ENCODE peak calls at places on chromosomes 6 and 20, in five cellular contexts. Q is CD8-positive, alpha-beta T cell; I is AG10803; D is RWPE1; N is foreskin fibroblast. S is an unnamed sample.

GRCh38 chr20:33654680-33655161 is 7.4 kb upstream of the C20orf144 start:
- DNase-seq in Q (no peak), I (no peak), D (no peak), N (no peak), S (no peak)

GRCh38 chr20:40778894-40779496 is 90.0 kb upstream of the MAFB start:
- DNase-seq in Q (no peak), I (no peak), D (no peak), N (no peak), S (no peak)

GRCh38 chr6:6221829-6222535 is 98.5 kb downstream of the F13A1 start:
- DNase-seq in Q (no peak), I (no peak), D (no peak), N (no peak), S (no peak)

GRCh38 chr20:18466574-18466893 is 296 bp downstream of the DZANK1 start:
- DNase-seq in Q (no peak), I (no peak), D (no peak), N (no peak), S (no peak)

GRCh38 chr20:17641993-17642392 is 40.0 kb downstream of the RRBP1 start:
- DNase-seq in Q (no peak), I (no peak), D (no peak), N (no peak), S (no peak)

GRCh38 chr6:147135211-147135672 is 69.0 kb upstream of the STXBP5 start:
- DNase-seq in Q (no peak), I (peak), D (peak), N (peak), S (peak)

GRCh38 chr6:105492706-105493673 is 90.1 kb upstream of the PREP start:
- DNase-seq in Q (no peak), I (no peak), D (no peak), N (peak), S (peak)

GRCh38 chr6:137370871-137371633 is 123.1 kb downstream of the OLIG3 start:
- DNase-seq in Q (no peak), I (no peak), D (no peak), N (peak), S (peak)

GRCh38 chr6:168860987-168861386 is 392.7 kb downstream of the THBS2 start:
- DNase-seq in Q (no peak), I (no peak), D (no peak), N (no peak), S (no peak)

GRCh38 chr6:64861039-64861651 is 845.9 kb downstream of the EYS start:
- DNase-seq in Q (no peak), I (no peak), D (no peak), N (no peak), S (no peak)

GRCh38 chr6:27631614-27631925 is 158.7 kb upstream of the ZNF184 start:
- DNase-seq in Q (no peak), I (no peak), D (no peak), N (no peak), S (no peak)

DNA sequence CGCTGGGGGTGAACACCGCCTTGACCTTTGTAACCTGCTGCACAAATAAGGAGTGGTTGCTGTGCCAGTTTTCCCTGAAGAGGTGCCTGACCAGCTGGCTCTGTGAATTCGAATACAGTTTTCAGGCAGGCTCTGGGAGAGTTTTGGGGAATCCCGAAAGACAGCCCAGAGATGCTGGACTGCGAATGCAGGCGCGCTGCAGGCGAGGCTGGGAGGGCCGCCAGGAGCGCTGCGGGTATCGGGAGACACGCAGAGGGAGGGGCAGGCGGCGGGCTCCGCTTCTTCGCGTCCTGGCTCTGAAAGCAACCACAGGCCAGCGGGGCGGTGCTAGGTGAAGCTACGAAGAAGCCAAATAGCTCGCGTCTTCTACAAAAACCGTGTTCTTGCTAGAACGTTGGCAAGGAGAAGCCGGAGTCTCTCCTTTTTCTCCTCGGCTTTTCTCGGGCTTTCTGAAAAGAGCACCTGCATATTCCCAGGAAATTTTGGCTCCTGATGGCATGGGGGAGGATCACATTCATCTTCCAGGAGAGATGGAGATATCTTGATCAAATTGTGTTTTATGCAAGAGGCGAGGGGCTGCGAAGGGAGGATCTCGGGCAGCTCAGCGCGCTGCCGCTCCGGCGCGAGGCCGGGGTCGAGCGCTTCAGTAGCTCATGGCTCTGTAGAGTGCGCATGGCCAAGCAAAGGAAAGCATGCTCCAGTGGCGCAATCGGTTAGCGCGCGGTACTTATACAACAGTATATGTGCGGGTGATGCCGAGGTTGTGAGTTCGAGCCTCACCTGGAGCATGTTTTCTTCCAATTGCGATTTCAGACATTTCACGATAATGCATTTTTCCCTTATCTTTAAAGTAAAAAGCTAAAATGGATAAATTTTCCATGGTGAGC is 158.1 kb upstream of the ZNF184 start:
- DNase-seq in Q (no peak), I (no peak), D (peak), N (peak), S (peak)
- TF ChIP-seq CTCF in Q (no peak), I (no peak), D (no peak), N (no peak), S (peak)

GRCh38 chr6:21527731-21528130 is 65.8 kb upstream of the SOX4 start:
- DNase-seq in Q (no peak), I (no peak), D (no peak), N (no peak), S (no peak)
- TF ChIP-seq CTCF in Q (peak), I (no peak), D (no peak), N (no peak), S (no peak)

GRCh38 chr6:159052720-159053119 is 7.9 kb upstream of the TAGAP start:
- DNase-seq in Q (no peak), I (no peak), D (no peak), N (no peak), S (no peak)
- TF ChIP-seq CTCF in Q (no peak), I (no peak), D (no peak), N (no peak), S (no peak)

DNA sequence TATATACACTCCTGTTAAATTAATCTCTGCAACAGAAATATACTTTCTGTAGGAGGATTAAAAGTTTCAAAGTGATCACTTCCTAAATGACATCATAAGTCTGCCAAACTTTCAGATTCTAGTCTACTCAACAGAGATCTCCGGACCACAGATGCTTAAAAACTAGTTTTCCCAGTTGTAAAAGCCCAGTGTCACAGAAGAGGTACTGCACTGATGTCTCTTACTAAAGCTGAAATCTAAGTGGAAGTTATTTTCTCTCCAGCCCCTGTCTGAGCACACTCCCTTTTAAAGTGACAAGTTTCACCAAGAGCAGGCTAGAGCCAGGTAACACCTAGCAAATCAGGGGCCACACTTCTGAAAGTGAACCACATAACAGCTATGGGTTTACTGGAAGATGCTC is 71.6 kb upstream of the DST start:
- DNase-seq in Q (no peak), I (no peak), D (no peak), N (no peak), S (no peak)
- TF ChIP-seq CTCF in Q (no peak), I (peak), D (no peak), N (no peak), S (no peak)

DNA sequence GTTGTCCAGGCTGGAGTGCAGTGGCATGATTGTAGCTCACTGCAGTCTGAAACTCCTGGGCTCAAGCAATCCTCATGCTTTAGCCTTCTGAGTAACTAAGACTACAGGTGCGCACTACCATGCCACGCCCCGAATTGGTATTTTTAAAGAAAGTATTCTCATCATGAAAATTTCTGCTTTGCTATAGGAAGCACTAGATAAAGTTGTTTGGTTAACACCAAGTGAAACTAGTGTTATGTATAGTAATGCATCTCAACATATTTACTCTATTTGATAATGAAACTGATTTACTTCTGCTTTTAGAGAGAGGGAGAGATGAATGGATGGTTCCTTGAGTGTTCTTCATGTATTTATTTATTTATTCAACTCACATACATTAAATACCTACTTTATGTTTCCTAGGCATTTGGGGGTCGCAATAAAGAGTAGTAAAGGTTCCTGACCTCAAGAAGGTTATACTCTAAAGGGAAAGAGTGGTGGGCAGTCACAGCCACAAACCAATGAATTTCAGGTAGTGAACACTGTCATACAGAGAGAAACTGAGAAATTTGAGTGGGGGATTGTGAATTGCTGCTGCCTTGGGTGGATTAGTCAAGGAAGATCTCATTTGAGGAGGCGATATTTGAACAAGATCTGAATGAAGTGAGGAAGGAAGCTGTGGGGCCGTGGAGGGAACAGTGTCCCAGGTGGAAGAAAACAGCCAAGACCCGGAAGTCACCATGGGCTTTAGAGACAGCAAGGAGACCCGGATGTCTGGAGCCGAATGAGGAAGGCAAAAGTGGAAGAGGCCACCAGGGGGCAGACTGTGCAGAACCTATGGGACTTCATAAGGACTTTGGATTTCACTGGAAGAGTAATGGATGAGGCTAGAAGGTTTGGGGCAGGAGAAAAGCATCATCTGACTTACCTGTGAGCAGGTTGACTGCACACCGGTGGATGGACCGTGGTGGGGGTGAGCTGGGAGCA is 185.6 kb downstream of the TSHZ2 start:
- DNase-seq in Q (no peak), I (peak), D (peak), N (peak), S (peak)
- TF ChIP-seq CTCF in Q (peak), I (peak), D (peak), N (peak), S (peak)

DNA sequence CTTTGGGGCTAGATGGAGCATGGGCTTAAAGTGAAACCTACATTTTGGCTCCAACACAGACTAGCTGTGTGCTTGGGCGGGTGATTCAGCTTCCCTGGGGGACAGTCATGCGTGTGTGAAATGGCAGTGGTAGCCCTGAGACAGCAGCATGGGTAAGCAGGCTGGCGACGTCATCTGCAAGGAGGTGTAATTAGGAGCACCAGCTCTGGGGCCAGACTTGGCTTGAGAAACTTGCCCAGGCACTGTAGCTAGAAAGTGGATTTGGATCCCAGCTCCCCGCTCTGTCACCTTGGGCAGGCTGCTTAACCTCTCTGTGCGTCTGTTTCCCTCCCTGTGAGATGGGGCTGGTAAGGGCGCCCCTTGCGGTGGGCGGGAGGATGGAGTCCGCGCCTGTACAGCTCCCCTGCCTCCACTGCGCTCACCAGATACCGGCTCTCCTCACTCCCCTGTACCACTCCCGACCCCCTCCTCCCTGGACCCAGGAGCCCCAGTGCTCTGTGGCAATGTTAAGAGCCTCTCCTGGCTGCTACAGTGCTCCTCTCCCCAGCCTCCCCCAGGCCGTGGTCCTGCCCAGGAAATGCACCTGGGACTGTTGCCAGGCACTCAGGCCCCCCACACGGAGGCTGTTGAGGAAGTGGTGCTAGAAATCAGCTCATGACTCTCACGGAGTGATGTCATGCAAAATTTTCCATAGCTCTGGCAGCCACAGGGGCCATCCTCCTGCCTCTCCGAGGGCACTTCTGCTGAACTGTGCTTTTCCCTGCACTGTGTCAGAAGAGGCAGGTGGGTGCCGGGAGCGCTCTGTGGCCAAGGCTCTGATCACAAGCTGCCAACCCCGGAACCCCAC is 44.6 kb downstream of the SYNJ2 start:
- DNase-seq in Q (peak), I (peak), D (peak), N (peak), S (peak)
- TF ChIP-seq CTCF in Q (peak), I (peak), D (no peak), N (peak), S (peak)

GRCh38 chr20:31788578-31788977 is 30.6 kb upstream of the MYLK2 start:
- DNase-seq in Q (no peak), I (peak), D (no peak), N (peak), S (peak)
- TF ChIP-seq CTCF in Q (no peak), I (peak), D (no peak), N (no peak), S (peak)

DNA sequence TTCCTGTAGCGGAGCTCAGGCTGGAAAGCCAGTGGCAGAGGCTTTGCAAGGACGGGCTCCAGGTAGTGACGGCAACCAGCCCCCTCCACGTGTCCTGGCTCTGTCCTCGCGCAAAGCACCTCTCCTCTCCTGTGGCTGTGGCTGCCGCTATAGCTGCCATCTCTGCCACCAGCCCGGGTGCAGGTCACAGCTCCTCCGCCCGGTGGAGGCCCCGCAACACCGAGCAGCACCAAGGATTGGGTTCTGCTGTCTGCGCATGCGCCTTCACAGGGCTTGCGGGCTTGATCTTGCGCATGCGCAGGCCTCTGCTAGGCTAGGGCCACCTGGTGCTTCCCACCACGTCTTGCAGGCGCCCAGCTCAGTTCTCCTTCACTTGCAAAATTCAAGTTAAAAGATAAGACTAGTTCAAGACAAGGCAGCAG is 625.4 kb downstream of the QKI start:
- DNase-seq in Q (no peak), I (peak), D (peak), N (peak), S (peak)
- TF ChIP-seq CTCF in Q (no peak), I (peak), D (peak), N (no peak), S (no peak)

GRCh38 chr6:53104916-53105315 is 39.7 kb downstream of the FBXO9 start:
- DNase-seq in Q (no peak), I (peak), D (no peak), N (no peak), S (no peak)

GRCh38 chr6:53100561-53100960 is 35.4 kb downstream of the FBXO9 start:
- DNase-seq in Q (no peak), I (peak), D (no peak), N (no peak), S (no peak)

GRCh38 chr6:53107091-53107490 is 41.5 kb downstream of the GCM1 start:
- DNase-seq in Q (no peak), I (peak), D (no peak), N (peak), S (peak)

GRCh38 chr6:53101006-53101405 is 35.8 kb downstream of the FBXO9 start:
- DNase-seq in Q (no peak), I (no peak), D (no peak), N (no peak), S (no peak)

GRCh38 chr6:53103993-53104675 is 38.9 kb downstream of the FBXO9 start:
- DNase-seq in Q (no peak), I (no peak), D (no peak), N (peak), S (peak)
- TF ChIP-seq CTCF in Q (no peak), I (no peak), D (no peak), N (peak), S (peak)